ENCODE peak calls at places on chromosomes 6 and 20, in five cellular contexts. V is coronary artery, I is breast epithelium, E is A549, B is tibial nerve. S is an unnamed sample.

GRCh38 chr6:79117752-79118151 is 39.7 kb upstream of the PHIP start:
- DNase-seq in V (no peak), I (no peak), E (peak), B (no peak), S (no peak)

GRCh38 chr6:97865612-97866011 is 582.6 kb upstream of the MMS22L start:
- DNase-seq in V (no peak), I (no peak), E (no peak), B (no peak), S (no peak)

GRCh38 chr20:31536575-31536974 is 22.3 kb downstream of the HM13 start:
- DNase-seq in V (no peak), I (no peak), E (no peak), B (no peak), S (no peak)

GRCh38 chr20:46789339-46789984 is 80.0 kb downstream of the SLC2A10 start:
- DNase-seq in V (no peak), I (no peak), E (no peak), B (no peak), S (no peak)

GRCh38 chr6:106084106-106084963 is 1.8 kb upstream of the PRDM1 start:
- DNase-seq in V (no peak), I (no peak), E (peak), B (peak), S (no peak)

GRCh38 chr6:35505985-35506384 is 6.7 kb downstream of the TULP1 start:
- DNase-seq in V (no peak), I (no peak), E (no peak), B (no peak), S (no peak)

GRCh38 chr6:4914412-4915159 is 89.3 kb downstream of the RPP40 start:
- DNase-seq in V (no peak), I (no peak), E (no peak), B (no peak), S (no peak)

GRCh38 chr20:44863661-44864060 is 21.8 kb upstream of the YWHAB start:
- DNase-seq in V (no peak), I (no peak), E (no peak), B (no peak), S (no peak)

GRCh38 chr6:108074057-108074358 is 533 bp downstream of the OSTM1 start:
- DNase-seq in V (no peak), I (no peak), E (no peak), B (no peak), S (no peak)

GRCh38 chr6:73377225-73377624 is 7.5 kb upstream of the OOEP start:
- DNase-seq in V (no peak), I (no peak), E (no peak), B (no peak), S (no peak)

GRCh38 chr6:8321671-8322404 is 113.5 kb downstream of the SLC35B3 start:
- DNase-seq in V (no peak), I (no peak), E (no peak), B (no peak), S (no peak)

GRCh38 chr6:133277895-133278545 is 36.9 kb downstream of the EYA4 start:
- DNase-seq in V (no peak), I (no peak), E (no peak), B (no peak), S (no peak)

GRCh38 chr20:63947638-63948456 is 8.4 kb downstream of the UCKL1 start:
- DNase-seq in V (no peak), I (no peak), E (no peak), B (no peak), S (peak)

GRCh38 chr20:57259179-57260021 is 7.0 kb downstream of the BMP7 start:
- DNase-seq in V (no peak), I (no peak), E (no peak), B (no peak), S (no peak)

GRCh38 chr6:151070666-151071065 is 169.1 kb upstream of the AKAP12 start:
- DNase-seq in V (no peak), I (no peak), E (peak), B (no peak), S (no peak)

GRCh38 chr20:57346477-57346876 is 4.6 kb upstream of the RAE1 start:
- DNase-seq in V (no peak), I (peak), E (peak), B (peak), S (peak)

GRCh38 chr20:36121981-36122930 is 32.3 kb upstream of the EPB41L1 start:
- DNase-seq in V (no peak), I (peak), E (no peak), B (no peak), S (no peak)

GRCh38 chr20:31666258-31667042 is 28.7 kb downstream of the COX4I2 start:
- DNase-seq in V (no peak), I (no peak), E (no peak), B (peak), S (peak)

GRCh38 chr6:164825386-164825785 is 484.0 kb downstream of the C6orf118 start:
- DNase-seq in V (no peak), I (no peak), E (no peak), B (no peak), S (no peak)

GRCh38 chr6:129860901-129861665 is at the start of gene TMEM244:
- DNase-seq in V (no peak), I (no peak), E (no peak), B (no peak), S (no peak)

GRCh38 chr20:32472581-32473207 is 112.4 kb downstream of the NOL4L start:
- DNase-seq in V (no peak), I (no peak), E (no peak), B (no peak), S (no peak)

GRCh38 chr6:132813173-132813856 is 1.1 kb upstream of the RPS12 start:
- DNase-seq in V (no peak), I (no peak), E (peak), B (peak), S (no peak)

GRCh38 chr20:9035129-9035528 is 33.8 kb upstream of the PLCB4 start:
- DNase-seq in V (peak), I (no peak), E (peak), B (no peak), S (no peak)

GRCh38 chr6:141878686-141879085 is 254.0 kb upstream of the GJE1 start:
- DNase-seq in V (no peak), I (no peak), E (no peak), B (no peak), S (no peak)

GRCh38 chr6:81759782-81760181 is 7.3 kb upstream of the TENT5A start:
- DNase-seq in V (no peak), I (no peak), E (peak), B (no peak), S (no peak)

DNA sequence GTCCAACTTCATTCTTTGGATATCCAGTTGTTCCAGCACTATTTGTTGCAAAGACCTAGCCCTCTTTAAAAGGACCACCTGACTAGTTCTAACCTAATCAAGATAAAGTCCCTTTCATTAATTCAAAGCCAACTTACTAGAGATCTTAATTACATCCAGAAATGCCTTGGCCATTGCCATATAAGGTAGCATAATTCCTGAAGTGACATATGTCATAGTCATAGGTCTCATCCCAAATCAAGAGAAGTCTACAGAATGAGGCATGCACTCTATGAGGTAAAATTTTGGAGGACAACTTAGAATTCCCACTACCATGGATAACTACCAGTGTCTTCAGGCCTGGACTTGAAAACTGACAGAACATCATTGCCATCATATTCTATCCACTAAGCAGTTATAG is 420.4 kb upstream of the ID4 start:
- DNase-seq in V (no peak), I (no peak), E (no peak), B (no peak), S (no peak)
- H3K27ac ChIP-seq in V (no peak), I (no peak), E (no peak), B (no peak), S (no peak)

GRCh38 chr6:140012146-140012545 is 637.7 kb upstream of the CITED2 start:
- DNase-seq in V (no peak), I (no peak), E (no peak), B (no peak), S (no peak)
- H3K27ac ChIP-seq in V (no peak), I (no peak), E (no peak), B (no peak), S (no peak)

GRCh38 chr6:158204616-158205015 is 36.5 kb downstream of the GTF2H5 start:
- DNase-seq in V (no peak), I (no peak), E (no peak), B (no peak), S (no peak)
- H3K27ac ChIP-seq in V (no peak), I (no peak), E (no peak), B (no peak), S (no peak)

GRCh38 chr20:58884966-58885365 is 32.5 kb downstream of the GNAS start:
- DNase-seq in V (no peak), I (no peak), E (no peak), B (no peak), S (no peak)

GRCh38 chr20:58883243-58883691 is 30.8 kb downstream of the GNAS start:
- DNase-seq in V (no peak), I (no peak), E (no peak), B (no peak), S (no peak)

GRCh38 chr20:58880994-58881752 is 28.7 kb downstream of the GNAS start:
- DNase-seq in V (no peak), I (no peak), E (no peak), B (no peak), S (no peak)

GRCh38 chr20:58880441-58880840 is 27.9 kb downstream of the GNAS start:
- DNase-seq in V (no peak), I (no peak), E (no peak), B (no peak), S (no peak)

DNA sequence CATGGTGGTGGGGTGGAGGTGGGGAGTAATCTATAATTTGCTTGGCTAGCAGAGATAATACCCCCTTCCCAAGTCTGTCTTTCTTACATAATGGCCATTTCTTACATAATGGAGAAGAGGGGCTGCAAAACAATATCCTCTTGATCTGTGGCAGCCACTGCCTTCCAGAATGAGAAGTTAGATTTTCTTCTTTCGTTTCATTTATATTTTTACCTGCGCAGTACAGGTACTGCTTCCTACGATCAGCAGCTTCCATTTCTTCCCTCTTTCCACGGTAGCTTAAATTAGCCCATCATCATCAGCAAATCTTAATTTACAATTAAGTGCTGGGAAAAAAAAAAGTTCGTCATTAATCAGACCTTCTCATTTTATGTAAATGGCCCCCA is 30.2 kb downstream of the GNAS start:
- DNase-seq in V (no peak), I (no peak), E (no peak), B (no peak), S (no peak)
- H3K27ac ChIP-seq in V (no peak), I (no peak), E (no peak), B (no peak), S (peak)

DNA sequence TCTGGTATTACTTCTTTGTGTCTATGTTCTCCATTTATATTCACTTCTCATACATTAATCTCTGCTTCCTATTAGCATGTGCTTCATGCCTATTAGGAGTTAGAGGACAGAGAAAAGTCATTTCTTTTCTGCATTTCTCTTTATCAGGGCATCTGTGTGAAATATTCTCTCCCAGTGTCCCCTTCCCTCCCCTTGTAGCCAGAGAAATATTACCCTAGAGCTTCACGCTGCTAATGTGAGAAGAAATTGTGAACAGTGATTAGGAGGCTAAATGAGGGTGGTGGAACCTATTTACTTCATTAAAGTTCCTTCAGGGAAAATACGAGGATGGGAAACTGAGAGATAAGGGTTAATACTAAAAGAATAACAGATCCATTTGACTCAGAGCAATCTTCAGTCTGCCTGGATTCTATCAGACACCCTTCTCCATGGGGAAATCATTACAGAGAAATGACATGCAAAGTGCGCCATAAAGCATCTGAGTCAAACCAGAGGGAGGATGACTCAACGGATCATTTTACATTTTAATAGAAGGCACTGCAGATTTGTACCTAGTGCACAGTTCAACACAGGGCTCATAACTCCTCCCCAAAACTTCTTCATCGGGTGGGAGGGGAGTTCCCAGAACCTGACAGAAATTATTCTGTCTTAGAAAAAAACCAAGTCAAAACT is 131.3 kb downstream of the GJA10 start:
- DNase-seq in V (no peak), I (no peak), E (peak), B (no peak), S (no peak)
- H3K27ac ChIP-seq in V (no peak), I (no peak), E (no peak), B (no peak), S (no peak)

GRCh38 chr6:26534681-26535465 is 3.3 kb upstream of the HMGN4 start:
- DNase-seq in V (no peak), I (no peak), E (peak), B (no peak), S (no peak)
- H3K27ac ChIP-seq in V (no peak), I (no peak), E (peak), B (no peak), S (no peak)

GRCh38 chr20:41006126-41006935 is 22.3 kb upstream of the TOP1 start:
- DNase-seq in V (no peak), I (no peak), E (no peak), B (no peak), S (no peak)
- H3K27ac ChIP-seq in V (no peak), I (peak), E (peak), B (no peak), S (no peak)

GRCh38 chr6:166949533-166950442 is 6.6 kb downstream of the RNASET2 start:
- DNase-seq in V (no peak), I (no peak), E (no peak), B (no peak), S (no peak)
- H3K27ac ChIP-seq in V (no peak), I (peak), E (no peak), B (peak), S (peak)